ENCODE peak calls at places on chromosomes 5 and 9, in nine cellular contexts. One of them, this sample, is unnamed.
A peak's percentile ranks its signal among the peaks of the same experiment; 100 is the strongest.

GRCh38 chr9:92292338-92293074 is 991 bp downstream of the IARS1 start:
- DNase-seq in GM12865: no peak
- DNase-seq in HS-5: no peak
- DNase-seq in SK-MEL-5: no peak
- DNase-seq in stimulated activated CD4-positive, alpha-beta T cell treated with anti-CD3 and anti-CD28 coated beads, TNF-alpha, amount 100 ng/mL, for 1 hour: no peak
- DNase-seq in astrocyte of the spinal cord: no peak
- DNase-seq in Right ventricle myocardium inferior: no peak
- DNase-seq in hippocampal formation: no peak
- DNase-seq in T1000: no peak
- DNase-seq in this sample: no peak

GRCh38 chr9:93302586-93303257 is 118.8 kb downstream of the WNK2 start:
- DNase-seq in GM12865: peak; percentile 75
- DNase-seq in HS-5: no peak
- DNase-seq in SK-MEL-5: peak; percentile 73
- DNase-seq in stimulated activated CD4-positive, alpha-beta T cell treated with anti-CD3 and anti-CD28 coated beads, TNF-alpha, amount 100 ng/mL, for 1 hour: peak; percentile 16
- DNase-seq in astrocyte of the spinal cord: peak; percentile 30
- DNase-seq in Right ventricle myocardium inferior: peak; percentile 65
- DNase-seq in hippocampal formation: no peak
- DNase-seq in T1000: no peak
- DNase-seq in this sample: no peak

GRCh38 chr9:88976186-88976887 is 14.9 kb upstream of the S1PR3 start:
- DNase-seq in GM12865: no peak
- DNase-seq in HS-5: no peak
- DNase-seq in SK-MEL-5: no peak
- DNase-seq in stimulated activated CD4-positive, alpha-beta T cell treated with anti-CD3 and anti-CD28 coated beads, TNF-alpha, amount 100 ng/mL, for 1 hour: no peak
- DNase-seq in astrocyte of the spinal cord: no peak
- DNase-seq in Right ventricle myocardium inferior: no peak
- DNase-seq in hippocampal formation: no peak
- DNase-seq in T1000: no peak
- DNase-seq in this sample: no peak

GRCh38 chr5:110769282-110769681 is 30.5 kb downstream of the SLC25A46 start:
- DNase-seq in GM12865: no peak
- DNase-seq in HS-5: peak; percentile 61
- DNase-seq in SK-MEL-5: peak; percentile 97
- DNase-seq in stimulated activated CD4-positive, alpha-beta T cell treated with anti-CD3 and anti-CD28 coated beads, TNF-alpha, amount 100 ng/mL, for 1 hour: no peak
- DNase-seq in astrocyte of the spinal cord: no peak
- DNase-seq in Right ventricle myocardium inferior: no peak
- DNase-seq in hippocampal formation: no peak
- DNase-seq in T1000: no peak
- DNase-seq in this sample: no peak

GRCh38 chr5:170136493-170136892 is 30.8 kb downstream of the FOXI1 start:
- DNase-seq in GM12865: no peak
- DNase-seq in HS-5: no peak
- DNase-seq in SK-MEL-5: no peak
- DNase-seq in stimulated activated CD4-positive, alpha-beta T cell treated with anti-CD3 and anti-CD28 coated beads, TNF-alpha, amount 100 ng/mL, for 1 hour: no peak
- DNase-seq in astrocyte of the spinal cord: no peak
- DNase-seq in Right ventricle myocardium inferior: no peak
- DNase-seq in hippocampal formation: no peak
- DNase-seq in T1000: no peak
- DNase-seq in this sample: no peak

GRCh38 chr9:7246917-7247538 is 489.3 kb downstream of the KDM4C start:
- DNase-seq in GM12865: no peak
- DNase-seq in HS-5: peak; percentile 13
- DNase-seq in SK-MEL-5: no peak
- DNase-seq in stimulated activated CD4-positive, alpha-beta T cell treated with anti-CD3 and anti-CD28 coated beads, TNF-alpha, amount 100 ng/mL, for 1 hour: no peak
- DNase-seq in astrocyte of the spinal cord: no peak
- DNase-seq in Right ventricle myocardium inferior: no peak
- DNase-seq in hippocampal formation: no peak
- DNase-seq in T1000: no peak
- DNase-seq in this sample: no peak

GRCh38 chr5:149628846-149629388 is 47.6 kb downstream of the ARHGEF37 start:
- DNase-seq in GM12865: no peak
- DNase-seq in HS-5: no peak
- DNase-seq in SK-MEL-5: no peak
- DNase-seq in stimulated activated CD4-positive, alpha-beta T cell treated with anti-CD3 and anti-CD28 coated beads, TNF-alpha, amount 100 ng/mL, for 1 hour: no peak
- DNase-seq in astrocyte of the spinal cord: no peak
- DNase-seq in Right ventricle myocardium inferior: no peak
- DNase-seq in hippocampal formation: no peak
- DNase-seq in T1000: no peak
- DNase-seq in this sample: no peak

GRCh38 chr5:113487779-113488644 is at the start of gene MCC:
- DNase-seq in GM12865: no peak
- DNase-seq in HS-5: peak; percentile 56
- DNase-seq in SK-MEL-5: peak; percentile 58
- DNase-seq in stimulated activated CD4-positive, alpha-beta T cell treated with anti-CD3 and anti-CD28 coated beads, TNF-alpha, amount 100 ng/mL, for 1 hour: no peak
- DNase-seq in astrocyte of the spinal cord: peak; percentile 93
- DNase-seq in Right ventricle myocardium inferior: peak; percentile 81
- DNase-seq in hippocampal formation: no peak
- DNase-seq in T1000: peak; percentile 87
- DNase-seq in this sample: peak; percentile 58

GRCh38 chr5:172078726-172079345 is 72.4 kb upstream of the FBXW11 start:
- DNase-seq in GM12865: no peak
- DNase-seq in HS-5: no peak
- DNase-seq in SK-MEL-5: no peak
- DNase-seq in stimulated activated CD4-positive, alpha-beta T cell treated with anti-CD3 and anti-CD28 coated beads, TNF-alpha, amount 100 ng/mL, for 1 hour: no peak
- DNase-seq in astrocyte of the spinal cord: no peak
- DNase-seq in Right ventricle myocardium inferior: no peak
- DNase-seq in hippocampal formation: no peak
- DNase-seq in T1000: no peak
- DNase-seq in this sample: no peak